ENCODE peak calls at places on chromosomes 11 and 22, in seven cellular contexts. I is astrocyte of the spinal cord, P is brain microvascular endothelial cell, X is left ventricle myocardium inferior, C is WTC11, T is A549, E is heart left ventricle. M is an unnamed sample.

GRCh38 chr11:94638902-94639373 is 71.8 kb downstream of the PIWIL4 start:
- DNase-seq in I (no peak), P (peak), X (no peak), C (no peak), T (no peak), E (no peak), M (no peak)

GRCh38 chr11:69369945-69370344 is 76.0 kb downstream of the MYEOV start:
- DNase-seq in I (no peak), P (no peak), X (no peak), C (no peak), T (no peak), E (no peak), M (peak)

GRCh38 chr11:64564419-64564818 is 26.6 kb upstream of the SLC22A12 start:
- DNase-seq in I (no peak), P (no peak), X (no peak), C (no peak), T (no peak), E (no peak), M (peak)

GRCh38 chr11:61797263-61797944 is 4.7 kb downstream of the FEN1 start:
- DNase-seq in I (peak), P (peak), X (peak), C (peak), T (peak), E (peak), M (peak)

GRCh38 chr11:59918987-59919589 is 19.1 kb upstream of the OOSP1 start:
- DNase-seq in I (peak), P (peak), X (no peak), C (peak), T (peak), E (no peak), M (no peak)

GRCh38 chr11:60918251-60918940 is 4.4 kb downstream of the TMEM109 start:
- DNase-seq in I (no peak), P (no peak), X (no peak), C (no peak), T (no peak), E (no peak), M (no peak)

GRCh38 chr22:45317551-45318167 is 7.9 kb downstream of the FAM118A start:
- DNase-seq in I (peak), P (peak), X (peak), C (peak), T (no peak), E (peak), M (no peak)

GRCh38 chr11:91871791-91872190 is 352.8 kb upstream of the FAT3 start:
- DNase-seq in I (peak), P (no peak), X (no peak), C (no peak), T (no peak), E (no peak), M (no peak)

GRCh38 chr22:37059876-37060449 is 8.4 kb downstream of the KCTD17 start:
- DNase-seq in I (no peak), P (no peak), X (no peak), C (no peak), T (no peak), E (no peak), M (no peak)

GRCh38 chr11:107545101-107545514 is 20.4 kb downstream of the ALKBH8 start:
- DNase-seq in I (peak), P (peak), X (no peak), C (no peak), T (no peak), E (no peak), M (no peak)

GRCh38 chr11:126267650-126268049 is 1.0 kb downstream of the SRPRA start:
- DNase-seq in I (no peak), P (no peak), X (no peak), C (no peak), T (no peak), E (no peak), M (no peak)

GRCh38 chr22:27247691-27248434 is 553.7 kb downstream of the MN1 start:
- DNase-seq in I (no peak), P (no peak), X (no peak), C (no peak), T (no peak), E (peak), M (no peak)

GRCh38 chr22:29813563-29813962 is 24.5 kb downstream of the ASCC2 start:
- DNase-seq in I (no peak), P (peak), X (no peak), C (no peak), T (peak), E (no peak), M (no peak)

GRCh38 chr22:36644333-36644757 is 59.2 kb downstream of the CACNG2 start:
- DNase-seq in I (peak), P (peak), X (no peak), C (peak), T (peak), E (no peak), M (no peak)

GRCh38 chr11:117936973-117937372 is 7.8 kb upstream of the TMPRSS13 start:
- DNase-seq in I (no peak), P (no peak), X (no peak), C (no peak), T (no peak), E (no peak), M (no peak)

GRCh38 chr22:38176170-38176741 is 5.4 kb downstream of the PLA2G6 start:
- DNase-seq in I (peak), P (peak), X (peak), C (no peak), T (no peak), E (peak), M (no peak)

GRCh38 chr11:1521382-1522080 is 35.0 kb upstream of the MOB2 start:
- DNase-seq in I (no peak), P (no peak), X (no peak), C (no peak), T (no peak), E (no peak), M (no peak)

GRCh38 chr11:2515401-2516275 is 70.8 kb downstream of the KCNQ1 start:
- DNase-seq in I (no peak), P (no peak), X (peak), C (peak), T (no peak), E (peak), M (peak)

GRCh38 chr22:22704156-22704946 is 59.9 kb downstream of the GGTLC2 start:
- DNase-seq in I (no peak), P (no peak), X (no peak), C (no peak), T (no peak), E (no peak), M (no peak)

GRCh38 chr22:22703715-22704114 is 59.3 kb downstream of the GGTLC2 start:
- DNase-seq in I (peak), P (no peak), X (no peak), C (no peak), T (peak), E (no peak), M (no peak)

GRCh38 chr22:22700631-22701030 is 56.2 kb downstream of the GGTLC2 start:
- DNase-seq in I (no peak), P (no peak), X (no peak), C (no peak), T (no peak), E (no peak), M (no peak)

GRCh38 chr22:22702874-22703570 is 58.6 kb downstream of the GGTLC2 start:
- DNase-seq in I (no peak), P (no peak), X (no peak), C (no peak), T (no peak), E (no peak), M (no peak)

GRCh38 chr22:22702159-22702873 is 57.9 kb downstream of the GGTLC2 start:
- DNase-seq in I (no peak), P (no peak), X (no peak), C (peak), T (no peak), E (no peak), M (no peak)
- TF ChIP-seq CTCF in I (peak), P (peak), X (no peak), C (peak), T (peak), E (no peak), M (peak)

DNA sequence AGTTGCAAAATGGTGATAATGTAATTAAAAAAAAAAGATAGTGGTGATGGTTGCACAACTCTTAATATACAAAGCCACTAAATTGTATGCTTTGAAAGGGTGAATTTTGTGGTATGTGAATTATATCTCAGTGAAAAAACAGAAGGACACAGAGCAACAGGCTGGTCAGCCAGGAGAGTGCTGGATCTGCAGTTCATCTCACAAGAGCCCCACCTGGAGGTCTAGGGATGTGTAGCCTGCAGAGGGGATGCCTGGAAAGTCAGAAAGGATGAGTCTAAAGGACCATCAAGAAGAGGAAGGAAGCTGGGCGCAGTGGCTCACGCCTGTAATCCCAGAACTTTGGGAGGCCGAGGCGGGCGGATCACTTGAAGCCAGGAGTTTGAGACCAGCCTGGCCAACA is 9.0 kb downstream of the POLR3H start:
- DNase-seq in I (no peak), P (no peak), X (no peak), C (peak), T (peak), E (no peak), M (no peak)
- TF ChIP-seq CTCF in I (peak), P (peak), X (peak), C (no peak), T (no peak), E (no peak), M (peak)

DNA sequence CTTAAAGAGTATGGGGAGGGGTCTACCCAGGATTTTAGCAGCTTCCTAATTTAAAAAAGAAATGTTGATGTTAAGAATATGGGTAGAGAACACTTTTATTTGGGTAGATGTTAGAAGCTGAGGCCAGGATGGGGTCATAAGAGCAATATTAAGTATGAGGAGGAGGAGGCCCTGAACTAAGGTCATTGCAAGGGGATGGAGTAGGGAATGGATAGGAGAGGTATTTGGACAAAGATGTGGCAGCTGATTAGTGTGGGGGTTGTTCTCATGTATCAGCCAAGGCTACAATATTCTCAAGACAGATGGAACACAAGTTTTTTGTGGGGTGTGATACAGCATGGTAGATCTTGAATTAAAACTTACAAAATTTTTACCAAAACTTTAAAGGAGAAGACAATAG is 35.7 kb upstream of the GLYATL2 start:
- DNase-seq in I (no peak), P (no peak), X (no peak), C (no peak), T (no peak), E (no peak), M (no peak)
- TF ChIP-seq CTCF in I (no peak), P (no peak), X (no peak), C (no peak), T (no peak), E (no peak), M (no peak)

DNA sequence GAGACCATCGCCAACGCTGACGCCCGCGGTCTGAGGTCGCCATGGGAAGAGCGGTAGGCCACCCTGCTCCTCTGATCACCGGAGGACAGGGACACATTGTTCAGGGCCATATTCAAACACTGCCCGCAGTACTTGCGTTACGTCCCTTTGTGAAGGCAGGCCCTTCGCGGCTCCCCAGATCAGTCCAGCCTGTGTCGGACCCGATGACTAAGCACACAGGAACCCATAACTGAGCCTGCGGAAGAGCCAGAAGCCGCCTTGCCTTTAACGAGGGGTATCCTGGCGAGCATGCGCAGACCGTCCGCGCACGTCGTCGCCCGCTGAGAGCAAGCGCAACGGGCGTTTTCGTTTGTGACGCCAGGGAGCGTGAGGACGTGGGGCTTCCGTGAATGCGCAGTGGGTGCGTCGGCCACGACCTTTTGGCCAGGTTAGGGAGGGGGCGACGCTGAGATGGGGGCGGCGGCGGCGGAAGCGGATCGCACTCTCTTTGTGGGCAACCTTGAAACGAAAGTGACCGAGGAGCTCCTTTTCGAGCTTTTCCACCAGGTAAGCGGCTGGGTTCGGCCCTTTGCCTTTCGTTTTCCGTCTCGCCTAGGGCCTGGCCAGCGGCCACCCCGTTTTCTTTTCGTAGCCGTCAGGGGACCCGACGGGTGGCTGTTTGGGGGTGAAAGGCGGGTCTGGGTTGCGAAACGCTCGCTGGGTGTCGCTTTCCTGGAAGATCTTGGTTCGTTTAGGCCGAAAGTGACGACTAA is at the start of the genes C11orf71 and RBM7:
- DNase-seq in I (peak), P (peak), X (peak), C (peak), T (peak), E (peak), M (peak)
- TF ChIP-seq CTCF in I (no peak), P (no peak), X (no peak), C (no peak), T (no peak), E (no peak), M (peak)

GRCh38 chr11:20873054-20873453 is 203.7 kb downstream of the NELL1 start:
- DNase-seq in I (no peak), P (no peak), X (no peak), C (peak), T (peak), E (no peak), M (no peak)
- TF ChIP-seq CTCF in I (no peak), P (no peak), X (no peak), C (peak), T (peak), E (no peak), M (peak)

GRCh38 chr11:74701351-74701750 is 29.9 kb downstream of the CHRDL2 start:
- DNase-seq in I (no peak), P (no peak), X (no peak), C (peak), T (no peak), E (no peak), M (no peak)
- TF ChIP-seq CTCF in I (peak), P (peak), X (no peak), C (peak), T (peak), E (no peak), M (peak)

M was measured in chondrocyte.